ENCODE peak calls at places on chromosome X, in four cellular contexts. Q is GM12878, L is lower leg skin, M is pons. H is an unnamed sample.
A peak's percentile ranks its signal among the peaks of the same experiment; 100 is the strongest.

GRCh38 chrX:19683817-19684216 is 168.5 kb upstream of the MAP3K15 start:
- DNase-seq in Q (no peak), L (no peak), M (no peak), H (peak; percentile 5)

GRCh38 chrX:49042581-49043219 is 457 bp downstream of the TFE3 start:
- DNase-seq in Q (no peak), L (no peak), M (no peak), H (no peak)

GRCh38 chrX:151543706-151544105 is 19.8 kb upstream of the PASD1 start:
- DNase-seq in Q (no peak), L (no peak), M (no peak), H (no peak)

GRCh38 chrX:53356186-53356585 is 66.3 kb downstream of the SMC1A start:
- DNase-seq in Q (no peak), L (no peak), M (no peak), H (no peak)

GRCh38 chrX:154738013-154738738 is 12.7 kb downstream of the GAB3 start:
- DNase-seq in Q (no peak), L (no peak), M (no peak), H (no peak)

GRCh38 chrX:38080808-38081207 is 74.5 kb downstream of the SYTL5 start:
- DNase-seq in Q (no peak), L (no peak), M (no peak), H (no peak)

GRCh38 chrX:138890491-138890890 is 179.0 kb upstream of the FGF13 start:
- DNase-seq in Q (no peak), L (no peak), M (no peak), H (no peak)

GRCh38 chrX:23954396-23954795 is 46.6 kb downstream of the CXorf58 start:
- DNase-seq in Q (no peak), L (no peak), M (no peak), H (no peak)

GRCh38 chrX:17859609-17860178 is 1.4 kb downstream of the RAI2 start:
- DNase-seq in Q (no peak), L (no peak), M (no peak), H (no peak)

GRCh38 chrX:26925088-26925487 is 538.1 kb downstream of the PPP4R3C start:
- DNase-seq in Q (no peak), L (no peak), M (no peak), H (no peak)

GRCh38 chrX:78024349-78025108 is 55.1 kb upstream of the PGAM4 start:
- DNase-seq in Q (no peak), L (no peak), M (no peak), H (no peak)

H was measured in stimulated activated CD8-positive, alpha-beta memory T cell treated with anti-CD3 and anti-CD28 coated beads, Interleukin-4, amount 100 ng/mL, for 1 hour.